ENCODE peak calls at places on chromosomes 11 and 22, in four cellular contexts. L is H9, V is tibial artery, C is mucosa of gallbladder. H is an unnamed sample.

GRCh38 chr11:27158763-27159679 is 118.4 kb downstream of the BBOX1 start:
- DNase-seq in L (peak; percentile 41), V (peak; percentile 57), C (peak; percentile 54), H (peak; percentile 52)

GRCh38 chr11:12017865-12018453 is 9.5 kb upstream of the DKK3 start:
- DNase-seq in V (no peak), L (no peak), C (no peak), H (no peak)

GRCh38 chr11:65454311-65454695 is 31.7 kb downstream of the NEAT1 start:
- DNase-seq in V (no peak), C (no peak), L (no peak), H (no peak)

GRCh38 chr22:33088418-33088817 is 30.2 kb upstream of the SYN3 start:
- DNase-seq in L (no peak), C (no peak), V (no peak), H (no peak)

GRCh38 chr11:69437001-69437875 is 44.2 kb upstream of the LINC01488 start:
- DNase-seq in C (peak; percentile 19), L (peak; percentile 89), V (no peak), H (peak; percentile 37)

GRCh38 chr11:119791701-119792151 is 62.7 kb upstream of the NECTIN1 start:
- DNase-seq in L (no peak), V (no peak), C (no peak), H (peak; percentile 63)

GRCh38 chr11:60563553-60564235 is 48.5 kb downstream of the MS4A13 start:
- DNase-seq in L (peak; percentile 64), C (no peak), V (no peak), H (no peak)

GRCh38 chr11:92827132-92827531 is 142.3 kb upstream of the MTNR1B start:
- DNase-seq in V (no peak), L (no peak), C (no peak), H (no peak)

GRCh38 chr22:36156119-36156514 is 4.4 kb downstream of the APOL3 start:
- DNase-seq in C (no peak), V (peak; percentile 14), L (no peak), H (no peak)

GRCh38 chr11:134691985-134692384 is 279.9 kb upstream of the B3GAT1 start:
- DNase-seq in L (no peak), C (no peak), V (no peak), H (no peak)

GRCh38 chr11:79610139-79610538 is 169.3 kb upstream of the TENM4 start:
- DNase-seq in L (no peak), V (no peak), C (no peak), H (no peak)

GRCh38 chr11:63998558-63999348 is 12.5 kb downstream of the OTUB1 start:
- DNase-seq in V (no peak), L (peak; percentile 81), C (no peak), H (no peak)

GRCh38 chr11:2204361-2205213 is 33.0 kb upstream of the TH start:
- DNase-seq in L (no peak), C (no peak), V (peak; percentile 10), H (no peak)

GRCh38 chr22:50739894-50740293 is 1.9 kb downstream of the ACR start:
- DNase-seq in C (peak; percentile 7), V (no peak), L (no peak), H (no peak)

GRCh38 chr11:44005076-44005800 is 42.5 kb upstream of the ACCSL start:
- DNase-seq in V (peak; percentile 19), L (no peak), C (no peak), H (peak; percentile 37)

GRCh38 chr11:47788181-47788580 is 21.0 kb upstream of the FNBP4 start:
- DNase-seq in C (no peak), V (no peak), L (no peak), H (no peak)

GRCh38 chr11:65416341-65417185 is 6.0 kb upstream of the NEAT1 start:
- DNase-seq in V (peak; percentile 92), C (peak; percentile 93), L (peak; percentile 91), H (peak; percentile 97)

H was measured in aorta.